ENCODE peak calls at places on chromosomes 16 and 17, in six cellular contexts. G, B, T, F, Z and W are unnamed samples.

GRCh38 chr17:81345211-81346089 is 49.8 kb upstream of the BAHCC1 start:
- ATAC-seq in T (peak; percentile 10), Z (peak; percentile 58), B (peak; percentile 46), G (peak; percentile 69), F (peak; percentile 76), W (peak; percentile 72)

GRCh38 chr17:35752945-35753764 is at the start of gene GAS2L2:
- ATAC-seq in F (peak; percentile 35), T (peak; percentile 19), G (no peak), B (no peak), Z (no peak), W (no peak)

GRCh38 chr16:35391328-35391727 is 1931.9 kb downstream of the TP53TG3F start:
- ATAC-seq in Z (peak; percentile 64), G (no peak), B (no peak), F (no peak), T (no peak), W (peak; percentile 89)

GRCh38 chr17:14359251-14359939 is 58.5 kb downstream of the HS3ST3B1 start:
- ATAC-seq in B (peak; percentile 98), F (peak; percentile 74), Z (no peak), G (no peak), T (no peak), W (no peak)

GRCh38 chr16:84320511-84320910 is 25.8 kb downstream of the WFDC1 start:
- ATAC-seq in G (no peak), B (no peak), F (no peak), Z (no peak), T (no peak), W (no peak)

GRCh38 chr17:32882734-32883133 is 5.8 kb upstream of the MYO1D start:
- ATAC-seq in T (no peak), G (no peak), F (no peak), Z (peak; percentile 52), B (peak; percentile 67), W (peak; percentile 55)

GRCh38 chr17:74245818-74246204 is 28.2 kb upstream of the DNAI2 start:
- ATAC-seq in F (no peak), B (no peak), G (no peak), Z (no peak), T (peak; percentile 17), W (no peak)

GRCh38 chr17:34533811-34534527 is 45.4 kb upstream of the TMEM132E start:
- ATAC-seq in Z (no peak), F (no peak), G (no peak), T (no peak), B (no peak), W (no peak)

GRCh38 chr17:80836971-80837481 is 154.6 kb upstream of the CHMP6 start:
- ATAC-seq in B (no peak), T (no peak), Z (no peak), F (no peak), G (no peak), W (no peak)

GRCh38 chr16:6146874-6147425 is 1049.4 kb upstream of the EEF2KMT start:
- ATAC-seq in Z (no peak), B (no peak), T (no peak), F (no peak), G (no peak), W (no peak)

GRCh38 chr17:21189361-21189760 is 24.6 kb downstream of the TMEM11 start:
- ATAC-seq in T (no peak), F (no peak), Z (no peak), G (no peak), B (no peak), W (no peak)

GRCh38 chr16:2170080-2170479 is 14.5 kb downstream of the TRAF7 start:
- ATAC-seq in T (no peak), Z (no peak), F (no peak), B (no peak), G (peak; percentile 28), W (no peak)

GRCh38 chr17:76527430-76528111 is 9.9 kb downstream of the CYGB start:
- ATAC-seq in B (peak; percentile 40), G (peak; percentile 22), Z (peak; percentile 60), F (peak; percentile 57), T (peak; percentile 68), W (peak; percentile 34)

GRCh38 chr17:13597723-13598347 is 3.9 kb downstream of the HS3ST3A1 start:
- ATAC-seq in T (no peak), Z (no peak), F (no peak), G (peak; percentile 42), B (no peak), W (no peak)

GRCh38 chr17:83100853-83101391 is 21.5 kb downstream of the METRNL start:
- ATAC-seq in F (peak; percentile 11), T (no peak), Z (no peak), B (peak; percentile 25), G (no peak), W (no peak)

GRCh38 chr17:79065105-79065670 is 9.4 kb upstream of the ENGASE start:
- ATAC-seq in Z (no peak), G (peak; percentile 56), B (peak; percentile 65), F (peak; percentile 81), T (no peak), W (peak; percentile 71)

GRCh38 chr17:795276-795675 is 13.1 kb downstream of the MRM3 start:
- ATAC-seq in Z (no peak), B (no peak), T (no peak), F (no peak), G (peak; percentile 4), W (no peak)

GRCh38 chr16:69917311-69917710 is 33.8 kb upstream of the CLEC18A start:
- ATAC-seq in T (peak; percentile 18), G (no peak), Z (no peak), F (no peak), B (no peak), W (peak; percentile 11)

GRCh38 chr16:4225075-4225474 is 16.8 kb downstream of the SRL start:
- ATAC-seq in F (no peak), T (no peak), Z (no peak), B (no peak), G (no peak), W (no peak)

GRCh38 chr16:25279491-25279890 is 21.8 kb upstream of the ZKSCAN2 start:
- ATAC-seq in Z (peak; percentile 17), B (no peak), G (no peak), T (no peak), F (no peak), W (no peak)